ENCODE peak calls at places on chromosomes 12 and 14, in four cellular contexts. D, V, E and S are unnamed samples.

GRCh38 chr14:58280954-58281787 is 17.2 kb upstream of the ARID4A start:
- DNase-seq in V (peak), E (no peak), D (no peak), S (no peak)

GRCh38 chr12:46798056-46798455 is 27.7 kb downstream of the SLC38A4 start:
- DNase-seq in E (no peak), D (no peak), V (no peak), S (no peak)

GRCh38 chr12:53965251-53966069 is 7.5 kb upstream of the HOXC11 start:
- DNase-seq in D (no peak), V (no peak), E (no peak), S (no peak)

GRCh38 chr12:70365648-70366518 is at the start of gene KCNMB4:
- DNase-seq in D (no peak), V (peak), E (peak), S (peak)

GRCh38 chr12:115694564-115694963 is 582.9 kb downstream of the MED13L start:
- DNase-seq in E (no peak), D (no peak), V (no peak), S (no peak)

GRCh38 chr14:75877292-75877691 is 104.5 kb downstream of the TGFB3 start:
- DNase-seq in V (no peak), D (no peak), E (no peak), S (no peak)

GRCh38 chr12:13258212-13258611 is 61.7 kb downstream of the EMP1 start:
- DNase-seq in E (no peak), D (no peak), V (no peak), S (no peak)

GRCh38 chr14:74804219-74804825 is 41.2 kb downstream of the YLPM1 start:
- DNase-seq in E (no peak), V (peak), D (no peak), S (no peak)

GRCh38 chr14:36579573-36580140 is 2.8 kb downstream of the NKX2-8 start:
- DNase-seq in D (no peak), E (no peak), V (no peak), S (no peak)

GRCh38 chr12:3725267-3726115 is 27.4 kb downstream of the CRACR2A start:
- DNase-seq in D (no peak), E (no peak), V (no peak), S (no peak)

GRCh38 chr12:113722747-113723146 is 243.4 kb downstream of the RBM19 start:
- DNase-seq in E (no peak), V (no peak), D (no peak), S (no peak)

GRCh38 chr12:89416049-89416792 is 63.9 kb upstream of the DUSP6 start:
- DNase-seq in E (no peak), D (no peak), V (no peak), S (no peak)

GRCh38 chr12:91406920-91407341 is 224.3 kb upstream of the DCN start:
- DNase-seq in D (no peak), E (no peak), V (peak), S (no peak)

GRCh38 chr14:55212611-55213010 is 21.2 kb upstream of the DLGAP5 start:
- DNase-seq in D (no peak), V (no peak), E (no peak), S (no peak)

GRCh38 chr12:24820872-24821271 is 128.0 kb downstream of the BCAT1 start:
- DNase-seq in V (no peak), E (no peak), D (no peak), S (no peak)

GRCh38 chr12:13749380-13749779 is 232.0 kb downstream of the GRIN2B start:
- DNase-seq in D (no peak), V (no peak), E (peak), S (no peak)

GRCh38 chr12:28998662-28999120 is 150.4 kb upstream of the FAR2 start:
- DNase-seq in D (no peak), E (no peak), V (peak), S (no peak)

GRCh38 chr12:56629459-56630179 is 507 bp downstream of the BAZ2A start:
- DNase-seq in D (no peak), E (no peak), V (peak), S (peak)

GRCh38 chr14:34051966-34052657 is 101.2 kb upstream of the EGLN3 start:
- DNase-seq in E (no peak), D (no peak), V (peak), S (no peak)

GRCh38 chr12:3086729-3087323 is 9.6 kb downstream of the TSPAN9 start:
- DNase-seq in V (no peak), D (no peak), E (no peak), S (no peak)

GRCh38 chr14:22820731-22821130 is 5.5 kb upstream of the SLC7A7 start:
- DNase-seq in D (no peak), V (peak), E (no peak), S (no peak)

GRCh38 chr12:21801522-21802288 is 27.2 kb upstream of the KCNJ8 start:
- DNase-seq in D (no peak), E (no peak), V (no peak), S (no peak)

GRCh38 chr12:108328420-108328819 is 10.7 kb downstream of the CMKLR1 start:
- DNase-seq in D (no peak), V (no peak), E (no peak), S (no peak)

GRCh38 chr12:85016423-85016822 is 19.7 kb downstream of the TSPAN19 start:
- DNase-seq in E (no peak), V (peak), D (no peak), S (no peak)

GRCh38 chr12:113007166-113007565 is 28.8 kb downstream of the OAS2 start:
- DNase-seq in V (peak), E (no peak), D (no peak), S (no peak)

GRCh38 chr14:63431466-63431865 is 111.7 kb downstream of the PPP2R5E start:
- DNase-seq in V (no peak), D (no peak), E (no peak), S (no peak)

GRCh38 chr12:120013659-120014380 is 24.8 kb downstream of the BICDL1 start:
- DNase-seq in D (no peak), V (peak), E (no peak), S (no peak)

GRCh38 chr14:70988452-70988851 is 81.2 kb downstream of the PCNX1 start:
- DNase-seq in V (no peak), D (no peak), E (no peak), S (no peak)

GRCh38 chr12:57280234-57281062 is 29.5 kb upstream of the STAC3 start:
- DNase-seq in V (peak), D (peak), E (no peak), S (peak)

GRCh38 chr14:72745991-72746980 is 147.6 kb downstream of the DPF3 start:
- DNase-seq in V (no peak), D (no peak), E (no peak), S (no peak)

GRCh38 chr12:129868566-129868965 is 35.3 kb downstream of the TMEM132D start:
- DNase-seq in V (no peak), D (no peak), E (no peak), S (no peak)

GRCh38 chr12:47190271-47190750 is 110.6 kb upstream of the AMIGO2 start:
- DNase-seq in E (no peak), D (no peak), V (peak), S (no peak)

GRCh38 chr12:12088761-12089160 is 18.0 kb downstream of the BCL2L14 start:
- DNase-seq in V (no peak), E (no peak), D (no peak), S (no peak)
- TF ChIP-seq CTCF in V (no peak), E (no peak), D (no peak), S (no peak)

GRCh38 chr14:68728342-68729106 is 64.3 kb downstream of the ZFP36L1 start:
- DNase-seq in E (no peak), D (no peak), V (no peak), S (no peak)
- H3K27ac ChIP-seq in E (no peak), D (no peak), V (peak), S (no peak)

GRCh38 chr12:6584293-6584692 is 16.2 kb upstream of the NOP2 start:
- DNase-seq in E (no peak), D (no peak), V (no peak), S (no peak)

GRCh38 chr12:6582959-6583358 is 14.9 kb upstream of the NOP2 start:
- DNase-seq in D (no peak), V (no peak), E (no peak), S (no peak)

GRCh38 chr12:6582196-6582595 is 14.1 kb upstream of the NOP2 start:
- DNase-seq in D (no peak), E (no peak), V (peak), S (no peak)
- TF ChIP-seq CTCF in D (no peak), E (no peak), V (peak), S (no peak)

DNA sequence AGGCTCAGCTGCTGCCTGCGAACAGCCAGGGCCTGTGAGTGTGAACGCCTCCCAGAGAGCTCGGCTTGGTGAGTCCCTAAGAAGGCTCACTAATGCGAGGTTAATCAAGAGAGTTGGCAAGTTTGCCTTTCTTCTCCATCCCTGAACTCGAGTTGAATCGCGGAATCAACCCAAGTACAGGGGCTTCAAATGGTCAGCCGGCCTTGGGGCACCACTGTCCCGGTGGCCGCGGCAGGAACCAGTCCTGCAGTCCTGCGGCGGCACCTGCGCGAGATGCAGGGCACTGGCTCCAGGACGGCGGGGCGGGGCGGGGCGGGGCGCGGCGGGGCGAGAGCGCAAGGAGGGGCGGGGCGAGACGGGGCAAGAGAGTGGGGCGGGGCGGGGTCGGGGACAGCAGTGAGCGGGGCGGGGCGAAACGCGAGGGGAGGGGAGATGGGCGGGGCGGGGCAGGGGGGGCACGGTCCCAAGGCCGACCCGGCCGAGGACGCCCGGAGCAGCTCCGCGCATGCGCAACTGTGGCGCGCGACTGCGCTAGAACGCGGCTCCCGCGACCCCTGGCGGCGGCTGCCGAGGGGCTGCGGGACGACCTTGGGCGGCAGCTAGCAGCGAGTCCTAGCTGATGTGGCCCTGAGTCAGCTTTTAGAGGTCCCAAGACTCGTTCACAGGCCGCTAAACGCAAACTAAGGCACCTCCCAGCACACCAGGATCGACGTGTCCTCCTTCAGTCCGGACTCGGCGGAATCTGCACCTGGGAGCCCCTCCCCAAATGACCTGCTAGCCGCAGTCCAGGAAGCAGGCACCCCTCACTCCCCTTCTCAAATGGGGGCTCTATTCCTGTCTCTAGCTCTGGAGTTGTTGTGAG is 58.0 kb downstream of the TTC7B start:
- DNase-seq in E (peak), V (peak), D (peak), S (peak)
- H3K27ac ChIP-seq in E (peak), V (peak), D (peak), S (peak)

DNA sequence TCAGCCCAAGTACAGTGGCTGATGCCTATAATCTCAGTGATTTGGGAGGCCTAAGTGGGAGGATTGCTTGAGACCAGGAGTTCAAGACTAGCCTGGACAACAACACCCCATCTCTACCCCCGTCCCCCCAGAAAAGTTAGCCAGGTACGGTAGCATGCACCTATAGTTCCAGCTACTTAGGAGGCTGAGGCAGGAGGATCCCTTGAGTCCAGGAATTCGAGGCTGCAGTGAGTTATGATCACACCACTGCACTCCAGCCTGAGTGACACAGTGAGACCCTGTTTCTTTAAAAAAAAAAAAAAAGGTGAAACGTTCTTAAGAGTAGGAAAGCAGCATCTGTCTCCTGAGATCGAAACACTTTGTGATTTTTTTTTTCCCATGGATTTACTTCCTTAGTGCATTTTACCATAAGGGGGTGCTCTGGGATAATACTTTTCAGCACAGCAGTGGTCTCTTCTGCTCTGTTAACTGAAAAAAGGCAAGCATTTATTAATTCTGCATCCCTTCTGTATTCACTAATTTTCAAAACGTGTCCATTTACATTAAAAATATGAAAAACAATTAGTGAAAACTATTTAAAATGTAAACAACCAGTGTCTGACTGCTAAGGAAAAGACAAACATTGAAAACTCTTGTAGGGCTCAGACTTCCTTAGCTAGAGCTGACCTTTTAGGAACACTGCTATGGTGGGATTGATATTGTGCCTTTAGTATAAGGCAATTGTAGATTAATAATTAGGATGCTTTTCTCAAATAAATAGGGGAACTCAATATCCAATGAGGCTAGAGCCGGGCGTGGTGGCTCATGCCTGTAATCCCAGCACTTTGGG is 31.2 kb upstream of the USP44 start:
- DNase-seq in D (no peak), E (no peak), V (peak), S (no peak)
- TF ChIP-seq CTCF in D (peak), E (peak), V (peak), S (peak)

GRCh38 chr12:51917041-51917590 is 9.8 kb downstream of the ACVRL1 start:
- DNase-seq in D (no peak), V (no peak), E (no peak), S (no peak)
- H3K27ac ChIP-seq in D (no peak), V (no peak), E (no peak), S (no peak)

GRCh38 chr12:72270246-72270645 is 1.9 kb upstream of the TRHDE start:
- DNase-seq in V (no peak), E (no peak), D (no peak), S (no peak)

GRCh38 chr12:72271741-72272661 is at the start of gene TRHDE:
- DNase-seq in E (no peak), V (peak), D (no peak), S (peak)

GRCh38 chr12:72269491-72269890 is 2.7 kb upstream of the TRHDE start:
- DNase-seq in E (no peak), V (no peak), D (no peak), S (no peak)

GRCh38 chr12:72272731-72273498 is 745 bp downstream of the TRHDE start:
- DNase-seq in V (no peak), D (no peak), E (no peak), S (peak)

DNA sequence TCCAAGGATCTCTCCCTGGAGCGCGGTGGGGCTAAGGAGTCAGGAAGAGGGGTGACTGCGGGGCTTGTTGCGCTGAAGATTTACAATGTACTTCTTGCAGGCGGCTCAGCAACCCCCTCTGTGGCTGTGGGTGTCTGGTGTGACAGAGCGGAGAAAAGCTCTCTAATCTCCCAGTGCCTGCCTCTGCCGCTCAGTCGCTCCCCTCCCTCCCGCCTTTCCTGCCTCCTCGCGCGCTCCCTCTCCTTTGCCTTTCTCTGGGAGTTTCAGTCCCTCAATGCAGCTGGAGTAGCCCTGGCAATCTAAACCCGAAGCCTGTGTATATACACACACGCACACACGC is 799 bp upstream of the TRHDE start:
- DNase-seq in V (no peak), E (no peak), D (no peak), S (no peak)
- TF ChIP-seq CTCF in V (no peak), E (peak), D (no peak), S (no peak)

DNA sequence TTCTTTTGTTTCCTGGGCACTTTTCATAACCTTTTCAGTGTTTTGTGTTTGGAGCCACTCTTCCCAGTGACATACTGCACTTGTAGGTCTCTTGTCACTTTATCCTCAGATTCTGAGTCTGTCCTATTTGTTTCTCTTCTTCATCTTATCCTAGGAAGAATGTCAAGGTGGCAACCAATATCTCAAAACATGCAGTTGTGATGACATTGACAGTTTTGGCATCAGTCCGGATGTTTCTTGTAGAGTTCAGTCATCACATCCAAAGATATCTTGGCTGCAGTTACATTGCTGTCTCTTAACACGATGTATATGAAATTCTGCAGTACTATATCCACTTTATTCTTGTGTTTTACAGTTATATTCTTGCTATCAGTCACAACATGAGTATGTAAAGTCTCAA is 6.4 kb downstream of the ADIPOR2 start:
- DNase-seq in D (no peak), E (no peak), V (no peak), S (no peak)
- H3K27ac ChIP-seq in D (no peak), E (no peak), V (no peak), S (peak)